ENCODE peak calls at places on chromosomes 3 and 15, in four cellular contexts. D is activated B cell treated with CpG ODN at 0.5 μM for 24 hours, B is uterus, S is mesothelial cell of epicardium. A is an unnamed sample.

GRCh38 chr3:107028086-107028485 is 349.2 kb upstream of the CCDC54 start:
- DNase-seq in S (no peak), B (no peak), D (no peak), A (no peak)

GRCh38 chr15:44286814-44287555 is 1.5 kb upstream of the GOLM2 start:
- DNase-seq in S (no peak), B (no peak), D (no peak), A (no peak)

GRCh38 chr3:129611812-129612349 is 5.4 kb upstream of the PLXND1 start:
- DNase-seq in D (no peak), S (no peak), B (no peak), A (no peak)

GRCh38 chr15:66948294-66948693 is 117.1 kb upstream of the SMAD3 start:
- DNase-seq in D (no peak), B (no peak), S (no peak), A (no peak)

GRCh38 chr15:94526071-94526689 is 294.8 kb downstream of the MCTP2 start:
- DNase-seq in D (no peak), S (no peak), B (no peak), A (no peak)

GRCh38 chr15:100220058-100220728 is 121.6 kb downstream of the ADAMTS17 start:
- DNase-seq in D (no peak), B (no peak), S (no peak), A (no peak)

GRCh38 chr3:143090486-143090885 is 29.1 kb upstream of the CHST2 start:
- DNase-seq in B (no peak), D (no peak), S (no peak), A (no peak)

GRCh38 chr15:76140069-76140454 is 80.3 kb downstream of the TMEM266 start:
- DNase-seq in D (no peak), B (no peak), S (no peak), A (no peak)

GRCh38 chr3:121681792-121682191 is 21.1 kb upstream of the HCLS1 start:
- DNase-seq in B (no peak), S (no peak), D (no peak), A (no peak)

GRCh38 chr3:87246662-87247061 is 19.6 kb downstream of the CHMP2B start:
- DNase-seq in D (no peak), S (no peak), B (no peak), A (no peak)

GRCh38 chr15:45136378-45136764 is 6.6 kb downstream of the DUOX1 start:
- DNase-seq in S (no peak), B (no peak), D (no peak), A (no peak)

GRCh38 chr3:27914199-27914598 is 192.1 kb upstream of the EOMES start:
- DNase-seq in B (no peak), S (no peak), D (no peak), A (no peak)

GRCh38 chr3:118981494-118982134 is 53.0 kb downstream of the IGSF11 start:
- DNase-seq in B (no peak), D (no peak), S (no peak), A (no peak)

GRCh38 chr15:58566029-58566428 is 134.2 kb downstream of the LIPC start:
- DNase-seq in D (no peak), B (no peak), S (no peak), A (no peak)

GRCh38 chr3:171833775-171834460 is 9.2 kb upstream of the TMEM212 start:
- DNase-seq in S (no peak), B (no peak), D (no peak), A (no peak)

GRCh38 chr3:15796771-15797599 is 794 bp downstream of the ANKRD28 start:
- DNase-seq in S (no peak), B (no peak), D (peak), A (no peak)

GRCh38 chr3:135263331-135263730 is 468.3 kb downstream of the EPHB1 start:
- DNase-seq in B (no peak), D (no peak), S (no peak), A (no peak)

GRCh38 chr3:197026481-197026866 is 3.1 kb downstream of the MELTF start:
- DNase-seq in S (no peak), D (no peak), B (no peak), A (no peak)

GRCh38 chr15:48868549-48868948 is 9.4 kb upstream of the EID1 start:
- DNase-seq in B (no peak), S (no peak), D (no peak), A (no peak)

GRCh38 chr3:197151562-197151961 is 121.9 kb upstream of the MELTF start:
- DNase-seq in D (no peak), B (no peak), S (no peak), A (no peak)

GRCh38 chr3:12898980-12899755 is 57.8 kb upstream of the RPL32 start:
- DNase-seq in B (no peak), D (no peak), S (no peak), A (no peak)

GRCh38 chr15:64944961-64945360 is 33.3 kb downstream of the ANKDD1A start:
- DNase-seq in B (no peak), S (peak), D (no peak), A (no peak)

GRCh38 chr15:53437985-53438841 is 321.2 kb downstream of the WDR72 start:
- DNase-seq in B (no peak), D (no peak), S (no peak), A (no peak)

GRCh38 chr3:172991424-172991996 is 149.5 kb downstream of the SPATA16 start:
- DNase-seq in B (no peak), D (no peak), S (no peak), A (no peak)

GRCh38 chr3:43979637-43980036 is 262.0 kb upstream of the TOPAZ1 start:
- DNase-seq in D (no peak), S (no peak), B (no peak), A (no peak)

GRCh38 chr3:136078421-136079364 is 113.2 kb downstream of the PPP2R3A start:
- DNase-seq in S (no peak), D (no peak), B (no peak), A (no peak)

GRCh38 chr3:58387650-58388546 is 45.7 kb downstream of the PDHB start:
- DNase-seq in D (no peak), S (no peak), B (no peak), A (no peak)

GRCh38 chr3:44065741-44066140 is 175.9 kb upstream of the TOPAZ1 start:
- DNase-seq in D (no peak), S (no peak), B (no peak), A (no peak)

GRCh38 chr15:67085818-67086649 is 20.6 kb downstream of the SMAD3 start:
- DNase-seq in D (no peak), S (no peak), B (no peak), A (no peak)

GRCh38 chr3:143977326-143978262 is 6.0 kb downstream of the DIPK2A start:
- DNase-seq in D (no peak), S (no peak), B (no peak), A (no peak)

GRCh38 chr3:97131476-97131875 is 317.1 kb downstream of the EPHA6 start:
- DNase-seq in B (no peak), S (no peak), D (no peak), A (no peak)

GRCh38 chr3:121295966-121296365 is 249.8 kb downstream of the POLQ start:
- DNase-seq in B (no peak), D (no peak), S (no peak), A (no peak)

GRCh38 chr3:99868438-99868723 is 50.7 kb downstream of the CMSS1 start:
- DNase-seq in D (no peak), S (no peak), B (no peak), A (no peak)

GRCh38 chr3:192122832-192123594 is 604.3 kb downstream of the FGF12 start:
- DNase-seq in S (no peak), B (no peak), D (no peak), A (no peak)

GRCh38 chr15:32956006-32956405 is 238.2 kb downstream of the GREM1 start:
- DNase-seq in S (no peak), D (no peak), B (no peak), A (no peak)

GRCh38 chr3:153163349-153164008 is 1.5 kb downstream of the RAP2B start:
- DNase-seq in B (no peak), S (no peak), D (no peak), A (no peak)

GRCh38 chr15:38611228-38611627 is 46.6 kb upstream of the RASGRP1 start:
- DNase-seq in S (no peak), D (no peak), B (no peak), A (no peak)

GRCh38 chr15:45611305-45611704 is 23.5 kb upstream of the SQOR start:
- DNase-seq in B (no peak), D (no peak), S (no peak), A (no peak)

GRCh38 chr3:3610581-3611298 is 188.5 kb upstream of the LRRN1 start:
- DNase-seq in B (no peak), D (no peak), S (no peak), A (no peak)

GRCh38 chr15:78872972-78873795 is 494 bp downstream of the MORF4L1 start:
- DNase-seq in D (peak), S (peak), B (peak), A (peak)
- TF ChIP-seq CTCF in D (no peak), S (no peak), B (peak), A (no peak)

DNA sequence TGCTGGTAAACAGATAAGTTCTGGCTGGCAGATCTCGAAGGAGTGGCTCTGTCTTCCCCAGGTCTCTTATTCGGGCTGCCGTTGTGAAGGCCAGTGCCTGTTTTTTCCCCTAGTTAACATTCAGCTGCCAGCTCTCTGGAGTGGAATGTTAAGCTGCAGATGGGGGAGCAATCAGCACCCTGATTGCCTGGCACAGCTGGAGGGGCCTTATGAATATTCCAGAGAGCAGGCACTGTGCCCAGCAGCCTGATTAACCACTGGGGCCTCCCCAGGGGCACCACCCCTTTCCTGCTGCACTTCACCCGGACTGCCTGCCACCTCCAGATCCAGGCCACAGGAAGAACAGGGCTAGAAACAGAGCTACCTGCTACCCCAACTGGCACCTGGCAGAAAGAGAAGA is 73.3 kb downstream of the CORO2B start:
- DNase-seq in B (peak), S (peak), D (no peak), A (no peak)
- TF ChIP-seq CTCF in B (no peak), S (no peak), D (no peak), A (no peak)

DNA sequence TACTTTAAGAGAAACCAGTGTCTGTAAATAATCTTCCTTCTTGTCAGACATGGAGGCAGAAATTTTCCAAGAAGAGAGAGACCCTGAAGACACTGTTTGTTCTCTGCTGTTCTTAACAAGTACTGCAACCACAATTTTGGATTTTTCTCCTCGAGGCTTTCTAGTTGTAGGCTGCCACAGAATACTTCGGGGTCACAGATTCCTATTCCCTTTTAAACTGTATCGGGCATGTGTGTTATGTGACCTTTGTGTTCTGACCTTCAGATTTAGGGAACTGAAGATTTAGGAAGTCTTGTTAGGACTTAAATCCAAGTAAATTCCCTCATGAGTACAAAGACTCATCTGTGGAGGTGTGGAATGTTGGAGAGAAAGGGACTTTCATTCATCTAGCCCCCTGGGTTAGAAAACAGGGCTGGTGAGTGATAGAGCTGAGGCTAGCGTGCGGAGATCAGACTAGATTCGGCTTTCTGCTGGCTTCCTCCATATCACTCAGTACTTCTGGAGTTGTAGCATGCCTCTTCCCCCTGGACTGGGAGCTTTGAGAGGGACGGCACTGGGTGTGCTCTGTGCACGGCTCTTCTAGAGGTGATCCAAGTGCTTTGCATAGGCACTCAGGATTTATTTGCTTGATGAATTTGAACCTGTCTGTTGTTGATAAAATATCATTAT is 237.0 kb downstream of the LPP start:
- DNase-seq in B (no peak), D (no peak), S (no peak), A (no peak)
- TF ChIP-seq CTCF in B (no peak), D (no peak), S (no peak), A (no peak)

GRCh38 chr3:162435750-162436149 is 939.1 kb downstream of the OTOL1 start:
- DNase-seq in B (no peak), S (no peak), D (no peak), A (no peak)
- TF ChIP-seq CTCF in B (no peak), S (no peak), D (no peak), A (no peak)

DNA sequence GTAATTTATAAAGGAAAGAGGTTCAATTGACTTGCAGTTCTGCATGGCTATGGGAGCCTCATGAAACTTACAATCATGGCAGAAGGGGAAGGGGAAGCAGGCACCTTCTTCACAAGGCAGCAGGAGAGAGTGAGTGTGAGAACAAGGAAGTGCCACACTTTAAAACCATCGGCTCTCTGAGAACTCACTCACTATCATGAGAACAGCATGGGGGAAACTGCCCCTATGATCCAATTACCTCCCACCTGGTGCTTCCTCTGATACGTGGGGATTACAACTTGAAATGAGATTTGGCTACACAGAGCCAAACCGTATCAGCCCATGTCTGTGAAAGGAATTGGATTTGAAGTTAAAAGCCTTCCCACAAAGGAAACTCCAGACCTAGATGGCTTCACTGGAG is 39.1 kb downstream of the TKT start:
- DNase-seq in B (no peak), S (no peak), D (no peak), A (no peak)
- TF ChIP-seq CTCF in B (no peak), S (no peak), D (no peak), A (no peak)

GRCh38 chr15:72252663-72253299 is 19.6 kb downstream of the PARP6 start:
- DNase-seq in S (no peak), D (no peak), B (no peak), A (no peak)

GRCh38 chr15:72248514-72248913 is 17.5 kb upstream of the PKM start:
- DNase-seq in D (no peak), S (no peak), B (no peak), A (no peak)

DNA sequence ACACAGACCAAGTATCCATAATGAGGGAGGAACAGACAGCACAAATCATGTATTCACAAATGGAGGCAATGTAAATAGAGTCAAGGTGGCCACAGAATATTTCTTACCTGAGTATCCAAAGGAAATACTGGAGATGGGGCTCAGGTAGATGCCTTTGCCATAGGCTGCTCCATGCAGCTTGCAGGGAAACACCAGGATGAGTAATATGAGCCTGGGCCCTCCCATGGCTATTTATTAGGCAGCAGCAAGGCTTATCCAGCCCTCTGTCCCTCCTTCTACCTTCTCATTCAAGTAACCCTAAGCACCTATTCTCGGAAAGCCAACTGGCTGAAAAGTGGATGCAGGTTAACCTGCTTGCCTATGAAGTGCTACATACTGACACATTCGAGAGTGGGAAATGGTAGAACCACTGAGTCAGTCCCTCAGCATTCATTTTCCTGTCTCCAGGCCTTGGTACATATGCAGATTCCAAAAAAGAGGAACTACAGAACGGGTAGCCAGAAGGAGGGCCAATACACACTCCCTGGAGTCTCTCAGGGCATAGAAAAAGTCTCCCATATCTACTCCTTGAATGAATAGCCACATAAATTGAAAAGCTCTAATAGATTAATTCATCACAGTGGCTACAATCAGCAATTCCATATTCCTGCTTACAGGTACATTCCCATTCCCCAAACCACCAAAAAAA is 18.3 kb upstream of the PKM start:
- DNase-seq in D (no peak), S (no peak), B (no peak), A (no peak)
- TF ChIP-seq CTCF in D (no peak), S (no peak), B (no peak), A (no peak)

GRCh38 chr15:83747050-83747717 is 93.3 kb downstream of the ADAMTSL3 start:
- DNase-seq in S (no peak), D (no peak), B (peak), A (no peak)
- TF ChIP-seq CTCF in S (no peak), D (no peak), B (peak), A (no peak)

DNA sequence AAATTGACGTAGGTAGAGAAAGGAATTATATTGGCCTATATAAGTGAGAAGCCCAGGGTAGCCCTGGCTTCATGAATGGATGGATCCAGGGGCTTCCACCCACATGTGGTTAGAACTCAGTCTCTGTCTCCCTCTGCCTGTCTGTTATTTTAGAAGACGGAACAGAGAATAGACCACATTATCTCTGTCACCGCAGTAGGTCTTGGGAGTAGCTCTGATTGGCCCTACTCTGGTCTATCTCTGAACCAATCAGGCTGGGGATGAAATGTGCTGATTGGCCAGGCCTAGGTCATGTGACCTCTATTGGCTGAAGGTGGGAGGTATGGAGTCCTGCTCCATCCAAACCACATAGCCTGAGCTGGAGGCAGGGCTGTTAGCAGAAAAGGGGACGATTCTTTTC is 143.0 kb upstream of the PRR23C start:
- DNase-seq in D (no peak), S (no peak), B (no peak), A (no peak)
- TF ChIP-seq CTCF in D (no peak), S (no peak), B (no peak), A (no peak)

GRCh38 chr3:36843065-36844051 is 79.0 kb upstream of the DCLK3 start:
- DNase-seq in D (no peak), B (no peak), S (no peak), A (no peak)
- TF ChIP-seq CTCF in D (no peak), B (no peak), S (no peak), A (no peak)